ENCODE peak calls at places on chromosomes 5 and 9, in eight cellular contexts. V is fibroblast of lung, N is fibroblast of villous mesenchyme, Z is breast epithelium, U is astrocyte of the spinal cord, L is tibial artery, W is Calu3, F is mammary epithelial cell. E is an unnamed sample.

GRCh38 chr5:151164687-151165392 is 7.3 kb upstream of the ANXA6 start:
- DNase-seq in V (peak), N (peak), Z (peak), U (peak), L (peak), W (peak), F (peak), E (peak)

GRCh38 chr9:108168451-108168850 is 678.9 kb upstream of the KLF4 start:
- DNase-seq in V (peak), N (peak), Z (no peak), U (peak), L (no peak), W (no peak), F (no peak), E (peak)

GRCh38 chr9:109012876-109013677 is at the start of gene CTNNAL1:
- DNase-seq in V (peak), N (peak), Z (peak), U (peak), L (peak), W (peak), F (peak), E (peak)

GRCh38 chr5:120055858-120056257 is 408.2 kb upstream of the PRR16 start:
- DNase-seq in V (peak), N (peak), Z (no peak), U (peak), L (no peak), W (no peak), F (peak), E (peak)

GRCh38 chr5:67187318-67187717 is 9.3 kb downstream of the CD180 start:
- DNase-seq in V (no peak), N (no peak), Z (no peak), U (no peak), L (no peak), W (no peak), F (no peak), E (no peak)

GRCh38 chr5:72107874-72108199 is 562 bp downstream of the MAP1B start:
- DNase-seq in V (peak), N (peak), Z (no peak), U (peak), L (no peak), W (peak), F (peak), E (no peak)

GRCh38 chr9:5971740-5972139 is 43.7 kb downstream of the RANBP6 start:
- DNase-seq in V (peak), N (no peak), Z (no peak), U (peak), L (no peak), W (no peak), F (peak), E (peak)

GRCh38 chr5:135135530-135136201 is 101.6 kb upstream of the PITX1 start:
- DNase-seq in V (peak), N (peak), Z (no peak), U (peak), L (peak), W (peak), F (peak), E (no peak)

GRCh38 chr5:38452201-38452600 is 104.2 kb downstream of the LIFR start:
- DNase-seq in V (no peak), N (no peak), Z (no peak), U (no peak), L (no peak), W (no peak), F (no peak), E (no peak)

DNA sequence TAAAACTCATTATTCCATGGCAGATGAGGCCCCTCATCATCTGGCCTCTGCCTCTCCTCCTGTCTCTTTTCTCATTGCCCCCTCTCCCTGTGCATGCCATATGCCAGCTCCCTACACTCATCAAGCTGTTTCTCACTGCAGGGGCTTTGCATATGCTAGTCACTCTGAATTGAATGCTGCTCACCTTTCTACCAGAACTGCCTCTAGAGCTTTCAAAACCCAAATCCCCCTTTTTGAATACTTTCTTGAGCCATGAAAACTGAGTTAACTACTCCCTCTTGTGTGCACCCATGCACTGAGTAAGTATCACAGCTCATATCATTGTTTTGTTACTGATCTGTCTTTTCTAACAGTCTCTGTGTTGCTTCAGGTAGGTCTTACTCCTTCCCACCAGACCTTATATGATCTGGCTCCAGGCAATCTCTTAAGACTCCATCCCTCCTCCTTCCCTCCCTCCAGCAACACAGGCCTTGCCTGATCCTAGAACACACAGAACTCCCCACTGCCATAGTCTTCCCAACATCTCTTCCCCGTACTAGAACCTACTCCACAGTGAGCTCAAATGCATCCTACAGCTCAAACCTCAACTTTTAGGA is 60.5 kb downstream of the ASTN2 start:
- DNase-seq in V (no peak), N (no peak), Z (no peak), U (no peak), L (no peak), W (no peak), F (no peak), E (no peak)
- TF ChIP-seq CTCF in V (no peak), N (no peak), Z (no peak), U (no peak), L (no peak), W (no peak), F (no peak), E (no peak)

GRCh38 chr5:33992864-33993263 is 8.4 kb upstream of the SLC45A2 start:
- DNase-seq in V (no peak), N (no peak), Z (no peak), U (no peak), L (no peak), W (no peak), F (no peak), E (no peak)

GRCh38 chr5:33999986-34000385 is 7.9 kb downstream of the AMACR start:
- DNase-seq in V (no peak), N (no peak), Z (no peak), U (no peak), L (no peak), W (no peak), F (no peak), E (no peak)

GRCh38 chr5:33997331-33997983 is 10.4 kb downstream of the AMACR start:
- DNase-seq in V (peak), N (peak), Z (peak), U (peak), L (peak), W (peak), F (peak), E (peak)

DNA sequence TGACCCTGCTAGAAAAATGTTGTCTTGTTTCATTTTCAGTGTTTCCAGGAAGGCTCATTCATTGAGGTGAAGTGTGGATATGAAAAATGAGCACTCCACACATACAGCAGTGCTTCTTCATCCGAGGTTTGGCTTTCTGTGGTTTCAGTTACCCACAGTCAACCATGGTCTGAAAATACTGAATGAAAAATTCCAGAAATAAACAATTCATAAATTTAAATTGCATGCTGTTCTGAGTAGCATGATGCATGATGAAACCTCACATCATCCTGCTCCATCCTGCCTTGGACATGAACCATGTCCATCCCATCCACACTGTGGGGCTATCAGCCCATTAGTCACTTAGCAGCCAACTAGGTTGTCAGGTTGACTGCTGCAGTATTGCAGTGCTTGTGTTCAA is 10.4 kb upstream of the SLC45A2 start:
- DNase-seq in V (peak), N (peak), Z (no peak), U (peak), L (no peak), W (no peak), F (peak), E (peak)
- TF ChIP-seq CTCF in V (no peak), N (no peak), Z (no peak), U (no peak), L (no peak), W (no peak), F (peak), E (peak)

GRCh38 chr9:91004992-91005391 is 203.4 kb downstream of the SYK start:
- DNase-seq in V (no peak), N (no peak), Z (no peak), U (no peak), L (no peak), W (no peak), F (no peak), E (no peak)
- TF ChIP-seq CTCF in V (no peak), N (no peak), Z (no peak), U (no peak), L (no peak), W (no peak), F (no peak), E (no peak)

GRCh38 chr5:6637022-6637421 is 3.8 kb downstream of the SRD5A1 start:
- DNase-seq in V (no peak), N (no peak), Z (no peak), U (no peak), L (no peak), W (no peak), F (no peak), E (no peak)
- TF ChIP-seq CTCF in V (no peak), N (no peak), Z (no peak), U (no peak), L (no peak), W (no peak), F (no peak), E (no peak)

GRCh38 chr9:100098241-100098886 is 436 bp downstream of the ERP44 start:
- DNase-seq in V (peak), N (peak), Z (peak), U (peak), L (peak), W (peak), F (peak), E (peak)

GRCh38 chr9:100101608-100102007 is 2.6 kb downstream of the INVS start:
- DNase-seq in V (no peak), N (no peak), Z (no peak), U (no peak), L (no peak), W (no peak), F (no peak), E (no peak)

GRCh38 chr9:100100268-100100667 is 1.2 kb downstream of the INVS start:
- DNase-seq in V (no peak), N (no peak), Z (no peak), U (no peak), L (no peak), W (no peak), F (no peak), E (no peak)

GRCh38 chr9:100099722-100100042 is 639 bp downstream of the INVS start:
- DNase-seq in V (no peak), N (no peak), Z (peak), U (no peak), L (no peak), W (peak), F (no peak), E (no peak)

DNA sequence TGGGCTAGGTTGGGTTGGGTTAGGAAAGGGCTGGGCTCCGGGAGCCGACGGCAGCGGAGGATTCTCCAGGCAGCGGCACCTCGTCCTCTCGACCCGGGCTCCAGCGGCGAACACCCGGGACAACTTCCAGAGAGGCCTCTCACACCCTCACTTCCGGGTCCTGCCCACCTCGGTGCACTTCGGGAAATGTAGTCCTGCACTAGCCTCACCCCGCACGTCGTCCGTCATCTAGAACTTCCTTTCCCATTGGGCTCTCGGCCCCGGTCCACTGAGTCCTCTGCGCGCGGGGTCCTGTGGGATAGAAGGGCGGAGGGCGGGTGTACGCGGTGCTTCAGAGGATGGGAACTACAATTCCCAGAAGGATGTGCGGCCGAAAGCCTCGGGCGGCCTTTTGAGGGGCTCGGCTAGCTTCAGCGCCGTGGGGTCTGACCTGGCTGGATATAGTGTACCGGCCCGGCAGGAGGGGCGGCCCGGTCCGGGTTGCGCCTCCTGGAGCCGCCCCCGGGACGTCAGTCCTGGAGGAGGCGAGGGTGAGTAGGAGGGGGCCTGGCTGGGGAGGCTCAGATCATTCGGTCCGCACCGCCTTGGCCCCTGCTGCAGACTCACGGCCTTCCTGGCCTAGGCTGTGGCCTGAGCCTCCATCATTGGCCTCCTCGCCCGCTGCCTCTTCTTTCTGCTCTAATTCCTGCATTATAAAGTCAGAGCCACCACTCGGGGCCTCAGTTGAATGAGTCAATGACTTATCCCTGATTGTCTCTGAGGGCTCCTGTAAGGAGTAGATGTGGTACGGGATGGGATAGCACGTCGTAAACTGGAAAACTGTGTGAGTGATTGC is at the start of the genes ERP44 and INVS:
- DNase-seq in V (peak), N (peak), Z (peak), U (peak), L (peak), W (peak), F (peak), E (peak)
- TF ChIP-seq CTCF in V (no peak), N (no peak), Z (no peak), U (no peak), L (no peak), W (no peak), F (no peak), E (no peak)

GRCh38 chr9:74910036-74910435 is 22.3 kb upstream of the TRPM6 start:
- DNase-seq in V (no peak), N (no peak), Z (no peak), U (no peak), L (no peak), W (no peak), F (no peak), E (no peak)
- TF ChIP-seq CTCF in V (no peak), N (no peak), Z (no peak), U (no peak), L (no peak), W (no peak), F (no peak), E (no peak)

GRCh38 chr9:93231716-93232115 is 47.8 kb downstream of the WNK2 start:
- DNase-seq in V (no peak), N (no peak), Z (no peak), U (no peak), L (no peak), W (no peak), F (no peak), E (no peak)
- TF ChIP-seq CTCF in V (no peak), N (no peak), Z (no peak), U (no peak), L (no peak), W (no peak), F (no peak), E (no peak)

GRCh38 chr9:12640021-12640587 is 53.1 kb upstream of the TYRP1 start:
- DNase-seq in V (peak), N (peak), Z (no peak), U (peak), L (no peak), W (no peak), F (peak), E (peak)
- TF ChIP-seq CTCF in V (peak), N (peak), Z (no peak), U (peak), L (peak), W (peak), F (peak), E (peak)

GRCh38 chr5:77531297-77531696 is 39.2 kb upstream of the WDR41 start:
- DNase-seq in V (no peak), N (no peak), Z (no peak), U (no peak), L (no peak), W (no peak), F (no peak), E (no peak)
- TF ChIP-seq CTCF in V (no peak), N (no peak), Z (no peak), U (no peak), L (no peak), W (no peak), F (no peak), E (no peak)